ENCODE peak calls at places on chromosome 21, in ten cellular contexts. N, V, M, Z, B, X, K, T, F and A are unnamed samples.

GRCh38 chr21:17334478-17334877 is 178.4 kb upstream of the CXADR start:
- DNase-seq in N (no peak), V (no peak), M (no peak), Z (no peak), B (no peak), X (peak; percentile 3), K (no peak), T (no peak), F (no peak), A (no peak)

GRCh38 chr21:43347461-43347860 is 79.5 kb downstream of the SIK1 start:
- DNase-seq in N (peak; percentile 57), V (no peak), M (no peak), Z (no peak), B (no peak), X (no peak), K (no peak), T (no peak), F (no peak), A (no peak)

GRCh38 chr21:39381009-39381408 is 32.1 kb upstream of the HMGN1 start:
- DNase-seq in N (no peak), V (no peak), M (no peak), Z (no peak), B (no peak), X (no peak), K (no peak), T (no peak), F (no peak), A (no peak)

GRCh38 chr21:42750737-42751530 is 97.5 kb downstream of the PDE9A start:
- DNase-seq in N (no peak), V (no peak), M (no peak), Z (no peak), B (no peak), X (no peak), K (no peak), T (no peak), F (no peak), A (peak; percentile 56)

GRCh38 chr21:29939859-29940245 is at the start of gene GRIK1:
- DNase-seq in N (peak; percentile 64), V (no peak), M (no peak), Z (no peak), B (no peak), X (peak; percentile 33), K (no peak), T (peak; percentile 67), F (no peak), A (no peak)

GRCh38 chr21:42298237-42298636 is 17.0 kb downstream of the TFF3 start:
- DNase-seq in N (no peak), V (no peak), M (no peak), Z (no peak), B (no peak), X (no peak), K (no peak), T (peak; percentile 88), F (no peak), A (no peak)

GRCh38 chr21:37057614-37058013 is 15.3 kb downstream of the PIGP start:
- DNase-seq in N (no peak), V (no peak), M (no peak), Z (no peak), B (no peak), X (no peak), K (no peak), T (no peak), F (no peak), A (peak; percentile 26)

GRCh38 chr21:30234643-30235042 is 18.7 kb upstream of the CLDN8 start:
- DNase-seq in N (no peak), V (no peak), M (no peak), Z (no peak), B (no peak), X (no peak), K (no peak), T (no peak), F (no peak), A (no peak)

GRCh38 chr21:25916226-25916625 is 181.5 kb downstream of the GABPA start:
- DNase-seq in N (peak; percentile 28), V (no peak), M (peak; percentile 2), Z (no peak), B (no peak), X (no peak), K (no peak), T (no peak), F (no peak), A (no peak)

GRCh38 chr21:43707462-43707861 is 11.5 kb upstream of the PDXK start:
- DNase-seq in N (no peak), V (no peak), M (no peak), Z (no peak), B (no peak), X (no peak), K (no peak), T (no peak), F (no peak), A (no peak)

GRCh38 chr21:45496968-45497845 is 45.0 kb downstream of the SLC19A1 start:
- DNase-seq in N (peak; percentile 69), V (no peak), M (no peak), Z (peak; percentile 44), B (no peak), X (no peak), K (no peak), T (peak; percentile 40), F (no peak), A (peak; percentile 61)

GRCh38 chr21:43287111-43287973 is 118.5 kb downstream of the CRYAA start:
- DNase-seq in N (no peak), V (no peak), M (no peak), Z (peak; percentile 49), B (no peak), X (peak; percentile 17), K (no peak), T (no peak), F (no peak), A (peak; percentile 54)

GRCh38 chr21:41941941-41942340 is 11.9 kb downstream of the C2CD2 start:
- DNase-seq in N (no peak), V (no peak), M (no peak), Z (no peak), B (no peak), X (no peak), K (no peak), T (no peak), F (no peak), A (no peak)

GRCh38 chr21:45415188-45415942 is 10.4 kb downstream of the COL18A1 start:
- DNase-seq in N (peak; percentile 84), V (no peak), M (no peak), Z (peak; percentile 28), B (no peak), X (no peak), K (no peak), T (peak; percentile 39), F (no peak), A (no peak)

GRCh38 chr21:42694751-42695150 is 41.3 kb downstream of the PDE9A start:
- DNase-seq in N (no peak), V (no peak), M (no peak), Z (no peak), B (no peak), X (no peak), K (no peak), T (peak; percentile 22), F (no peak), A (peak; percentile 27)

GRCh38 chr21:38631171-38631570 is 132.9 kb upstream of the ERG start:
- DNase-seq in N (no peak), V (no peak), M (no peak), Z (no peak), B (no peak), X (no peak), K (no peak), T (no peak), F (peak; percentile 40), A (no peak)

GRCh38 chr21:45067462-45068285 is 6.7 kb upstream of the ADARB1 start:
- DNase-seq in N (no peak), V (no peak), M (no peak), Z (no peak), B (no peak), X (no peak), K (no peak), T (peak; percentile 29), F (no peak), A (no peak)

GRCh38 chr21:36747815-36748381 is 49.0 kb downstream of the SIM2 start:
- DNase-seq in N (peak; percentile 91), V (peak; percentile 84), M (peak; percentile 91), Z (no peak), B (no peak), X (no peak), K (peak; percentile 9), T (peak; percentile 92), F (peak; percentile 90), A (peak; percentile 61)

GRCh38 chr21:24716306-24716918 is 890.9 kb downstream of the MRPL39 start:
- DNase-seq in N (no peak), V (no peak), M (no peak), Z (no peak), B (peak; percentile 52), X (no peak), K (no peak), T (no peak), F (peak; percentile 41), A (no peak)

GRCh38 chr21:45533731-45534571 is 8.3 kb downstream of the SLC19A1 start:
- DNase-seq in N (peak; percentile 69), V (no peak), M (no peak), Z (peak; percentile 39), B (no peak), X (no peak), K (no peak), T (peak; percentile 42), F (no peak), A (peak; percentile 64)

GRCh38 chr21:17577701-17578100 is 35.0 kb downstream of the BTG3 start:
- DNase-seq in N (no peak), V (no peak), M (no peak), Z (no peak), B (no peak), X (no peak), K (no peak), T (no peak), F (no peak), A (no peak)

GRCh38 chr21:41899431-41900202 is 20.5 kb upstream of the PRDM15 start:
- DNase-seq in N (no peak), V (no peak), M (no peak), Z (no peak), B (no peak), X (no peak), K (no peak), T (no peak), F (no peak), A (no peak)

GRCh38 chr21:14878971-14879370 is 185.8 kb downstream of the NRIP1 start:
- DNase-seq in N (no peak), V (no peak), M (no peak), Z (no peak), B (no peak), X (no peak), K (no peak), T (no peak), F (no peak), A (no peak)

GRCh38 chr21:17498586-17498985 is 14.3 kb upstream of the CXADR start:
- DNase-seq in N (no peak), V (no peak), M (no peak), Z (no peak), B (no peak), X (no peak), K (no peak), T (no peak), F (no peak), A (no peak)